ENCODE peak calls at places on chromosomes 5 and 9, in nine cellular contexts. V, P, N, H, O, M, R, Z and W are unnamed samples.

GRCh38 chr5:153960269-153961215 is 78.2 kb downstream of the FAM114A2 start:
- DNase-seq in N (no peak), R (no peak), M (no peak), O (peak; percentile 38), H (no peak), V (no peak), P (no peak), Z (no peak), W (no peak)

GRCh38 chr9:131095666-131096489 is 453 bp upstream of the AIF1L start:
- DNase-seq in O (peak; percentile 93), R (peak; percentile 92), H (peak; percentile 81), N (no peak), Z (no peak), V (no peak), P (no peak), M (no peak), W (no peak)

GRCh38 chr5:178312900-178313299 is 80.3 kb upstream of the PHYKPL start:
- DNase-seq in P (no peak), M (no peak), H (no peak), O (no peak), N (no peak), V (no peak), Z (no peak), R (no peak), W (no peak)

GRCh38 chr5:118450924-118451332 is 537.4 kb downstream of the DTWD2 start:
- DNase-seq in M (no peak), R (no peak), N (no peak), V (no peak), Z (no peak), P (no peak), H (no peak), O (no peak), W (no peak)

GRCh38 chr9:132055756-132056155 is 23.9 kb downstream of the MED27 start:
- DNase-seq in N (no peak), H (no peak), O (no peak), P (no peak), M (no peak), R (no peak), Z (no peak), V (no peak), W (no peak)

GRCh38 chr5:150180241-150181027 is 9.4 kb upstream of the SLC6A7 start:
- DNase-seq in R (peak; percentile 90), M (peak; percentile 12), Z (peak; percentile 84), O (no peak), V (peak; percentile 99), H (no peak), P (peak; percentile 40), N (no peak), W (peak; percentile 97)

GRCh38 chr5:154783774-154784460 is 28.7 kb downstream of the LARP1 start:
- DNase-seq in N (no peak), Z (no peak), H (no peak), O (no peak), V (no peak), M (peak; percentile 32), P (no peak), R (peak; percentile 90), W (no peak)

GRCh38 chr5:7827602-7828001 is 23.3 kb downstream of the CFAP90 start:
- DNase-seq in O (no peak), M (no peak), Z (no peak), H (no peak), R (no peak), V (no peak), N (no peak), P (no peak), W (no peak)

GRCh38 chr9:21294325-21294724 is 10.8 kb downstream of the IFNA5 start:
- DNase-seq in Z (peak; percentile 4), P (no peak), V (no peak), M (peak; percentile 17), N (no peak), O (no peak), R (no peak), H (peak; percentile 23), W (no peak)

GRCh38 chr5:145946112-145946861 is 9.9 kb downstream of the SH3RF2 start:
- DNase-seq in R (peak; percentile 57), V (no peak), O (no peak), Z (peak; percentile 71), P (no peak), H (peak; percentile 41), N (no peak), M (peak; percentile 84), W (peak; percentile 81)

GRCh38 chr5:149406203-149406978 is 27.3 kb upstream of the IL17B start:
- DNase-seq in M (peak; percentile 94), N (peak; percentile 92), H (no peak), V (peak; percentile 98), R (peak; percentile 98), Z (peak; percentile 94), O (peak; percentile 59), P (peak; percentile 94), W (no peak)

GRCh38 chr9:84893360-84894128 is 224.0 kb downstream of the NTRK2 start:
- DNase-seq in R (no peak), N (no peak), P (no peak), M (no peak), V (no peak), Z (no peak), H (no peak), O (no peak), W (no peak)

GRCh38 chr5:88679638-88680037 is 203.3 kb downstream of the MEF2C start:
- DNase-seq in P (no peak), R (peak; percentile 44), V (no peak), Z (no peak), M (no peak), O (no peak), N (no peak), H (no peak), W (no peak)

DNA sequence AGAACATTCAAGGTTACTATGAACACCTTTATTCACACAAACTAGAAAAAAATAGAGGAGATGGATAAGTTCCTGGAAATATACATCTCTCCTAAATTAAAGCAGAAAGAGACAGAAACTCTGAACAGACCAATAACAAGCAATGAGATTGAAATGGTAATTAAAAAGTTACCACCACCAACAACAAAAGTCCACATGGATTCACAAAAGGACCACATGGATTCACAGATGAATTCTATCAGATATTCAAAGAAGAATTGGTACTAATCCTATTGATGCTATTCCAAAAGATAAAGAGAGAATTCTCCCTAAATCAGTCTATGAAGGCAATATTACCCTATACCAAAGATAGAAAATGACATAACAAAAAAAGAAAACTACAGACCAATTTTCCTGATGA is 518.9 kb downstream of the PRDM9 start:
- DNase-seq in H (no peak), V (no peak), N (no peak), M (no peak), P (no peak), R (no peak), Z (no peak), O (no peak), W (no peak)
- H3K9me3 ChIP-seq in H (no peaks in the 10 kb centered on the region), V (peaks cover 9% of the 10 kb centered on the region), N (no peaks in the 10 kb centered on the region), M (peaks cover 3% of the 10 kb centered on the region), P (peaks cover 7% of the 10 kb centered on the region), R (no peaks in the 10 kb centered on the region), Z (no peaks in the 10 kb centered on the region), O (no peaks in the 10 kb centered on the region), W (no peaks in the 10 kb centered on the region)

DNA sequence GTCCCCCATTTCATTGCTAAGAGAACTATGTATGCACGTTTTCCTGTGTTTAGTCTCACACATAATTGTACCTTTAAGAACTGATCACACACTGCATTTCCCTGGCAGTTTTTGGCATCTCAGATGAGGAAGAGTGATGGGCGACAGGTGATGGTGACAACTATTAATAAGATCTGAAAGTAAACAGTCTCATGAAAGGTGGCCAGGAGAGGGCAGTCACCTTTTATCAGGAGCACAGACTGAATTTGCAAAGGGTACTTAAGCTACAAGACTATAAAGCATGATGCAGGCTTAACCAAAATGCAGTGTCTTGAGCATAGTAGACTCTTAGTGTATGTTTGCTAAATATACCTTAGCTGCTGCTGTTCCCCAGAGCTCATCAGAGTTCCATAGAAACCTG is 91.5 kb downstream of the GHR start:
- DNase-seq in H (no peak), V (no peak), P (no peak), R (no peak), Z (no peak), N (no peak), M (no peak), O (peak; percentile 31), W (peak; percentile 86)
- TF ChIP-seq CTCF in H (no peak), V (no peak), P (no peak), R (no peak), Z (no peak), N (no peak), M (no peak), O (peak; percentile 52), W (peak; percentile 45)

GRCh38 chr5:125152036-125152435 is 405.6 kb upstream of the ZNF608 start:
- DNase-seq in N (no peak), V (no peak), M (no peak), P (no peak), Z (no peak), R (no peak), H (no peak), O (no peak), W (no peak)
- H3K4me1 ChIP-seq in N (peaks cover 4% of the 10 kb centered on the region), V (no peaks in the 10 kb centered on the region), M (no peaks in the 10 kb centered on the region), P (no peaks in the 10 kb centered on the region), Z (no peaks in the 10 kb centered on the region), R (no peaks in the 10 kb centered on the region), H (no peaks in the 10 kb centered on the region), O (peaks cover 7% of the 10 kb centered on the region), W (no peaks in the 10 kb centered on the region)

DNA sequence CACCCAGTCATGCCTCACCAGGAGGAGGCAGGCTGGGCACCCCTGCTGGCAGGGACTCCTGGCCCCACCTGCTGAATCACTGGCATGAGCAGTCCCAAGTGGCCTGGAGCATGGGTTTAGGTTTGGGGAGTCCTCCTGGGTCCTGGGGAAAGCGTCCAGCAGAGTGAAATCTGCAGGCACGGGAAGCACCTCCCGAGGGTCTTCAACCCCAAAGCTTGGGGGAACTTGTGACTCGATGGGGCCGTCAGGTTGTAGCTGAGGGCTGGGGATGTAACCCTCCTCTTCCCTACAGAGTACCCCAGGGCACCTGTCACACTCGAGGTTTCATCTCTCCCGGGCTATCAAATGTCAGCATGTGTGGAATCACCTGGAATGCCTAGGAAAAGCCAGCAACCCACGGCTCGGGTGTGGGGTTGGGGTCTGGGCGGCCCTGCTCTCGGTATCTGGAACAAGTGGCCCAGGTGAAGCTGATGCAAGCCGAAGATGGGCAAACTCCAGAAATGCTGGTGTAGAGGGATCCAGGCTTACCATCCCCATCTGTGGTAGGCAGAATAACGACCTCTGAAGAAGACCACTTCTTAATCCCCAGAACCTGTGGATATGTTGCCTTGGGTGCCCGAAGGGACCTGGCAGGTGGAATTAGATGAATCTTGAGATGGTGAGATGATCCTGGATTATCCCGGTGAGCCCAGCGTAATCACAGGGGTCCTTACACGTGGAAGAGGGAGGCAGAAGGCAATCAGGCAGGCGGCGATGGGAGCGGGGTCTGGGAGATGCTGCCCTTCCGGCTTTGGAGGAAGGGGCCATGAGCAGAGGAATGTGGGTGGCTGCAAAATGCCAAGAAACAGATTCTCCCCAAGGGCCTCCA is 6.1 kb upstream of the RASGEF1C start:
- DNase-seq in O (no peak), H (no peak), P (no peak), Z (no peak), M (no peak), V (no peak), R (peak; percentile 84), N (no peak), W (no peak)
- H3K9me3 ChIP-seq in O (no peaks in the 10 kb centered on the region), H (peaks cover 34% of the 10 kb centered on the region), P (peaks cover 51% of the 10 kb centered on the region), Z (peaks cover 3% of the 10 kb centered on the region), M (peaks cover 14% of the 10 kb centered on the region), V (peaks cover 59% of the 10 kb centered on the region), R (peaks cover 2% of the 10 kb centered on the region), N (no peaks in the 10 kb centered on the region), W (no peaks in the 10 kb centered on the region)

DNA sequence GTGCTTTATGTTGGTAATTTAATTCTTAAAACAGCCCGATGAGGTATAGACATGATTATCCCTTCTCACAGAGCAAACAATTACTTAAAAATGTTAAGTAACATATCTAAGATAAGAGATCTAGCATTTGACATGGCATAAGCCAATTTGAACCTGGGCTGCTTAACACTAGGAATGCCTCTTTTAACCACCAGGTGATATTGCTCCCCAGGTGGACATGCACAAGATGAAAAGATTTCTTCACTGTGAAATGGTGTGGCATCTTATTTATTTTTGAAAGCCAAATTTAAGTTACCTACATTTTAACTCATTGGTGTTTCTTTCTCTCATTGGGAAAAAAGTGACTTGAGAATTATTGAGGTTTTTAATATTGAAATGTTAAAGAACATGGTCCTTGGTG is 15.8 kb upstream of the LRRC70 start:
- DNase-seq in H (no peak), V (no peak), O (no peak), N (no peak), R (no peak), P (no peak), M (no peak), Z (no peak), W (no peak)
- TF ChIP-seq CTCF in H (no peak), V (no peak), O (peak; percentile 46), N (no peak), R (no peak), P (no peak), M (no peak), Z (no peak), W (no peak)